ENCODE peak calls at places on chromosomes 11 and 22, in four cellular contexts. R is A549, O is NB4, Y is GM12878. Z is an unnamed sample.
A peak's percentile ranks its signal among the peaks of the same experiment; 100 is the strongest.

GRCh38 chr11:124656759-124657627 is 16.5 kb downstream of the SIAE start:
- DNase-seq in R (no peak), O (no peak), Y (no peak), Z (peak; percentile 52)

GRCh38 chr11:34027516-34028406 is 23.8 kb upstream of the CAPRIN1 start:
- DNase-seq in R (no peak), Y (no peak), O (no peak), Z (no peak)

GRCh38 chr11:128055576-128056217 is 531.7 kb downstream of the ETS1 start:
- DNase-seq in R (no peak), Y (no peak), O (no peak), Z (no peak)

GRCh38 chr11:68498903-68499883 is 38.6 kb downstream of the PPP6R3 start:
- DNase-seq in O (no peak), Y (peak; percentile 24), R (no peak), Z (no peak)

GRCh38 chr11:69635210-69635609 is 5.7 kb upstream of the CCND1 start:
- DNase-seq in Y (no peak), R (no peak), O (no peak), Z (peak; percentile 20)

GRCh38 chr22:38467904-38468760 is at the start of gene KDELR3:
- DNase-seq in Y (no peak), R (peak; percentile 40), O (peak; percentile 69), Z (peak; percentile 80)

GRCh38 chr11:61602775-61603569 is 22.1 kb upstream of the SYT7 start:
- DNase-seq in R (no peak), Y (no peak), O (peak; percentile 55), Z (peak; percentile 89)

GRCh38 chr22:38802671-38803121 is 8.8 kb upstream of the DNAL4 start:
- DNase-seq in R (peak; percentile 79), O (no peak), Y (no peak), Z (no peak)

GRCh38 chr22:20418211-20418788 is 19.3 kb downstream of the SCARF2 start:
- DNase-seq in O (peak; percentile 63), Y (no peak), R (peak; percentile 52), Z (peak; percentile 88)

GRCh38 chr11:57482782-57483569 is 22.6 kb downstream of the RTN4RL2 start:
- DNase-seq in O (peak; percentile 89), R (peak; percentile 72), Y (no peak), Z (peak; percentile 96)

GRCh38 chr11:65041206-65042035 is at the start of gene SAC3D1:
- DNase-seq in R (peak; percentile 55), Y (no peak), O (no peak), Z (peak; percentile 89)

GRCh38 chr11:48078661-48079060 is 98.3 kb downstream of the PTPRJ start:
- DNase-seq in Y (no peak), R (no peak), O (no peak), Z (no peak)

GRCh38 chr11:4181780-4182721 is 87.5 kb downstream of the RRM1 start:
- DNase-seq in O (peak; percentile 74), Y (no peak), R (peak; percentile 83), Z (peak; percentile 73)

GRCh38 chr11:124896821-124897391 is 759 bp downstream of the ROBO4 start:
- DNase-seq in O (no peak), R (no peak), Y (no peak), Z (peak; percentile 12)

GRCh38 chr22:38141574-38141973 is 31.1 kb upstream of the BAIAP2L2 start:
- DNase-seq in R (no peak), O (no peak), Y (no peak), Z (no peak)

GRCh38 chr22:45478108-45478771 is 24.4 kb upstream of the FBLN1 start:
- DNase-seq in Y (no peak), O (no peak), R (peak; percentile 55), Z (no peak)

GRCh38 chr11:126391286-126391954 is 35.9 kb downstream of the ST3GAL4 start:
- DNase-seq in R (no peak), Y (no peak), O (peak; percentile 76), Z (no peak)

GRCh38 chr22:48943567-48944432 is 883.9 kb downstream of the BRD1 start:
- DNase-seq in O (peak; percentile 49), Y (no peak), R (peak; percentile 25), Z (peak; percentile 82)

GRCh38 chr11:44312876-44313275 is 2.9 kb upstream of the ALX4 start:
- DNase-seq in R (no peak), O (no peak), Y (no peak), Z (no peak)

DNA sequence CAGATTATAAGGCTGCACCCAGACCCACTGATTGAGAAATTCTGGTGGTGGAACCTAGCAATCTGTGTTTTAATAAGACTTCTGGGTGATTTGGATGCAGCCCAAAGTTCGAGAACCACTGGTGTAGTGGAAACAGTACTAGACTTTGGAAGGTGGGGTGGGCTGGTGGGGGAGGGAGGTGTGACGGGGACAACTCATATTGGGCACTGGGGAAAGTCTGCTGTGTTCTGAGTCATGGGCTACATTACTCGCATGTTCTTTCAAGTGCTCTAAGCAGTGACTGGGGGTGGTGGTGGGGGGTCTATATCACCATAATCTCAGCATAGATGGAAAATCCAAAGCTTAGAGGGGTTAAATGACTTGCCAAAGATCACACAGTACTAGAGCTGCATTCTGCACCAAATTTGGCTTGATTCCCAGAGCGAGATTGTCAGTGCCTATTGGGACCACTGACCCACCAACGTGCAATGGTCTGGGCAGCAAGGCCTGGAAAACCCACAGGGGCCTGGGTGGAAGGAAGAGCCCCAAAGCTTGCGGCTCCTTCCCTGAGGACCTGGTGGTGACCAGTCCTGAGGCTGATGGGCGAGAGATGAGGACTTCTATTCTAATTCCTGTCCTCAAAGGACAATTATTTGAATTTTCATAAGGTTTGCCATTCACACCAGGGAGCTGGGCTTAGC is 77.4 kb upstream of the NARS2 start:
- DNase-seq in Y (no peak), O (no peak), R (no peak), Z (no peak)
- TF ChIP-seq MAX in Y (no peak), O (no peak), R (no peak), Z (no peak)

DNA sequence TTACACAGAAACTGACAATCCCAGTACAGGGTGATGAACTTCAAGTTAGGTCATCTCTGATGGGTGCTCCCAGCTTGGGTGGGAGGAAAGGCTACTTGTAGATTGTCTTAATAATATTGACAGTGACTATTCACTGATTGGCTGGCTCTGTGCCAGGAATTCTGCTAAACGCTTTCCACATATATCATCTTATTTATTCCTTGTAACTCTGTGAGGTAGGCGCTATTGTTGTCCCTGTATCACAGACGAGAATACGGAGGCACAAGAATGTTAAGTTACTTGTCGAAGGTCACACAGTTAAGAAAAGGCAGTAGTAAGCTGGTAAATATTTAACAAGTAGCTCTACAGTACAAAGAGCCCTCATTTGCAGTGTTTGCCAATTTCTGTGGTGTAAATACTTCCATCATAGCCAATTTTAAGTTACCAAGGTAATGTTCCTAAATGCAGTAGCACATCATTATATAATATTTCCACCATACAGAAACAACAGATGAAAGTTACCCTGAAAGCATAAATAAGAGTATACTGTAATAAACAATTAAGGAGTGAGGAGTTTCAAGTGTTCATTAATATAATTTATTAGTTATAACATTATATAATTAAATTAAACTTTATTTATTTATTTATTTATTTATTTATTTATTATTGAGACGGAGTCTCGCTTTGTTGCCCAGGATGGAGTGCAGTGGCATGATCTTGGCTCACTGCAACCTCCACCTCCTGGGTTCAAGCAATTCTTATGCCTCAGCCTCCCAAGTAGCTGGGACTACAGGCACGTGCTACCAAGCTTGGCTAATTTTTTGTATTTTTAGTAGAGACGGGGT is 11.5 kb upstream of the TIMP3 start:
- DNase-seq in R (no peak), Y (no peak), O (no peak), Z (no peak)
- TF ChIP-seq MAX in R (no peak), Y (no peak), O (no peak), Z (no peak)

DNA sequence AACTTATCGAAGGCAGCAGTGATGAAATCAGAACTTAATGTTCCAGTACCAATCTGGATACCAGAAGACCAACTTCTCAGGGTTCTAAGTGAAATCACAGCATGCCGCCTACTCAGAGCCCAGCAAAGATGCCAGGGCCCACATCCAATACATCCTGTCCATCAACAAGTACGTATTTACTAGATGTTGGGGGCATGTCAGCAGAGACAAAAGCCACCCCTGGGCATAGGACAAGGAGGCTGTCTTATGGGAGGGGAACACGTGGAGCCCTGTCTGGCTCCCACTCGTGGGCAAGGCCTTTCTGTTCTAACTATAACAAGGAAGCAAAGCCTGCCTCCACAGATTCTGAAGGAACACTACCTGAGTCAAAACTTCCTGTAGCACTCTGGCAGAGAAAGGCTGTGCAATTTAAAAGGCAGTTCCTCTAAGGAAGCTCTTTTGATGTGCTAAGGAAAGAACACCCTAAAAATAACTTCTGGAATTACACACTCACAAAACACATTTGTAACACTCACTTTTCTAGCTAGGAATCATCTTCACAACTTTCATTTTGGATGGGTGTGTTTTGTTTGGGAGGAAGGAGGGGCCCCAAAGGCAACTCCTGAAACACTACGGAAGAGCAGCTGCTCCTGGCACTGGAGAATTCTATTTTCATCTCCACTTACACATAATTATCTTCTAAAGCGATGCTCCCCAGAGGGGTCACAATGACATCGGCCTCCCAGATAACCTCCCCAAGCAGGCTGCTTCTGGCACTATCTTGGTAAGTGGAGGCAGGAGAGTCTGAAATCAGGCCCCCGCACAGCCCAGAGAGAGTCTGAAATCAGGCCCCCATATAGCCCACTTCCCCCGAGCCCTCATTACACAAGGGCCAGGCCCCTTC is 14.2 kb downstream of the SMCO4 start:
- DNase-seq in O (no peak), Y (no peak), R (no peak), Z (no peak)
- TF ChIP-seq MAX in O (no peak), Y (no peak), R (no peak), Z (no peak)

DNA sequence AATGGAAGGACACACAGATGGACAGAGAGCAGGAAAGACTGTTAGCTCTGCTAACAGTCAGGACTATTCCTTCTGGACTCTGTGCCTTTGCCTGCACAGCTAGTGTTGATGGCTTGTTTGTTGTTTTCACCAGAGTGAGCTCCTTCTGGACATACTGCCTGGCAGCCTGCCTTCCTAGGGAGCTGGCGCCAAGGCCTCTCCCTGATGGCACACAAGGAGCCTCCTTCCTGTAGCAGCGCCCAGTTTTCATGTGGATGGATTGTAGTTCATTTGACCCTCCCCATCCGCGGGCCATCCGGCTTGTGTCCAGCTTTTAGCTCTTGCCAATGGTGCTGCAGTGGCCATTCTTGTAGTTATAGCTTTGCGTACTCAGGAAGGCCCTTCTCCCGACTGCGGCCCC is 16.6 kb upstream of the BCR start:
- DNase-seq in O (no peak), R (no peak), Y (no peak), Z (no peak)
- TF ChIP-seq MAX in O (no peak), R (no peak), Y (no peak), Z (no peak)